ENCODE peak calls at places on chromosomes 4 and X, in four cellular contexts. R, D, K and I are unnamed samples. For H3K4me1, the result is how much of the 10 kb centered on the place peaks cover.

GRCh38 chrX:135436966-135437866 is 15.5 kb downstream of the SMIM10L2A start:
- DNase-seq in R (peak), D (no peak), K (no peak), I (no peak)

GRCh38 chr4:8115916-8116315 is 42.7 kb downstream of the ABLIM2 start:
- DNase-seq in R (no peak), D (no peak), K (no peak), I (no peak)

GRCh38 chr4:8905236-8905772 is 33.7 kb upstream of the HMX1 start:
- DNase-seq in R (no peak), D (no peak), K (no peak), I (no peak)

GRCh38 chr4:140884431-140885058 is 128.4 kb upstream of the TBC1D9 start:
- DNase-seq in R (no peak), D (peak), K (no peak), I (no peak)

GRCh38 chr4:19615086-19615689 is 636.5 kb upstream of the SLIT2 start:
- DNase-seq in R (no peak), D (no peak), K (no peak), I (no peak)

GRCh38 chr4:102759835-102760644 is 728 bp downstream of the MANBA start:
- DNase-seq in R (no peak), D (peak), K (no peak), I (no peak)

GRCh38 chr4:19807505-19807904 is 444.2 kb upstream of the SLIT2 start:
- DNase-seq in R (no peak), D (no peak), K (no peak), I (no peak)

GRCh38 chrX:74408310-74408709 is 13.0 kb upstream of the SLC16A2 start:
- DNase-seq in R (no peak), D (no peak), K (no peak), I (no peak)

GRCh38 chr4:10173754-10174749 is 57.5 kb upstream of the WDR1 start:
- DNase-seq in R (no peak), D (peak), K (peak), I (no peak)

GRCh38 chr4:182978152-182978827 is 61.1 kb upstream of the DCTD start:
- DNase-seq in R (no peak), D (no peak), K (no peak), I (no peak)

GRCh38 chrX:71992711-71993110 is 82.1 kb downstream of the NHSL2 start:
- DNase-seq in R (no peak), D (peak), K (no peak), I (no peak)

GRCh38 chr4:13344216-13344615 is 139.9 kb downstream of the RAB28 start:
- DNase-seq in R (no peak), D (no peak), K (no peak), I (no peak)

GRCh38 chrX:148385471-148385870 is 114.9 kb upstream of the AFF2 start:
- DNase-seq in R (no peak), D (no peak), K (no peak), I (no peak)

GRCh38 chr4:124290678-124291077 is 421.9 kb downstream of the ANKRD50 start:
- DNase-seq in R (no peak), D (no peak), K (no peak), I (no peak)

GRCh38 chrX:105331244-105331643 is 110.8 kb upstream of the TEX13A start:
- DNase-seq in R (no peak), D (no peak), K (no peak), I (no peak)

GRCh38 chrX:107894038-107894437 is 68.4 kb downstream of the MID2 start:
- DNase-seq in R (no peak), D (no peak), K (no peak), I (no peak)

GRCh38 chrX:150870059-150870458 is 28.4 kb downstream of the CD99L2 start:
- DNase-seq in R (no peak), D (no peak), K (no peak), I (no peak)

GRCh38 chrX:151736685-151737084 is 2.1 kb downstream of the CNGA2 start:
- DNase-seq in R (no peak), D (no peak), K (no peak), I (no peak)

GRCh38 chrX:130145123-130145522 is 20.5 kb downstream of the AIFM1 start:
- DNase-seq in R (no peak), D (no peak), K (no peak), I (no peak)

GRCh38 chr4:13907255-13907751 is 279.8 kb upstream of the BOD1L1 start:
- DNase-seq in R (no peak), D (no peak), K (no peak), I (no peak)

GRCh38 chrX:133085785-133086184 is 11.1 kb downstream of the USP26 start:
- DNase-seq in R (no peak), D (no peak), K (no peak), I (no peak)

GRCh38 chrX:81202413-81202794 is 502 bp downstream of the SH3BGRL start:
- DNase-seq in R (no peak), D (no peak), K (no peak), I (no peak)

GRCh38 chr4:165580379-165580905 is 201.6 kb downstream of the CPE start:
- DNase-seq in R (no peak), D (no peak), K (no peak), I (no peak)

GRCh38 chrX:10173331-10173900 is 16.6 kb downstream of the CLCN4 start:
- DNase-seq in R (no peak), D (peak), K (no peak), I (no peak)

GRCh38 chr4:80963051-80963450 is 67.5 kb upstream of the BMP3 start:
- DNase-seq in R (no peak), D (no peak), K (no peak), I (no peak)

GRCh38 chr4:76182463-76182862 is 31.2 kb downstream of the SCARB2 start:
- DNase-seq in R (no peak), D (no peak), K (no peak), I (no peak)

GRCh38 chr4:88352062-88352461 is 26.6 kb upstream of the HERC6 start:
- DNase-seq in R (no peak), D (no peak), K (no peak), I (no peak)

GRCh38 chrX:74232859-74233258 is 71.1 kb upstream of the ZCCHC13 start:
- DNase-seq in R (no peak), D (no peak), K (no peak), I (no peak)

DNA sequence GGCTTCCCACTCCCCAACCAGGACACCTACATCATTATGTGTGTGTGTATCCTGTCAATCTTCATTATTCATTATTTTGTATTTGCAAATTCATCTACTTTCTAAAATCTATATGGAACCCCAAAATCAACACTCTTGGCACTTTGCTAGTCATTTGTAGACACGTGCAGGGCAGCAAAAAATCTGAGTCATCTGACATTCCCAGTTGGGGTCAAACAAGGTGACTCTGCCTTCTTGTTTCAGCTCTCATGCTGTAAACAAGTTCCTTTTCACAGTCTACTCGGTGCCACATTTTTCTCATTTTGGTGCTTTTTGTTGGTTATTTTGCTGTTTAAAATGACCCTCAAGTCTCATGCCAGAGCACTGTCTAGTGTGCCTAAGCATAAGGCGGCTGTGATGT is 5.9 kb downstream of the MRFAP1L1 start:
- DNase-seq in R (no peak), D (no peak), K (no peak), I (no peak)
- H3K4me1 ChIP-seq in R (under half), D (under half), K (under half), I (under half)

DNA sequence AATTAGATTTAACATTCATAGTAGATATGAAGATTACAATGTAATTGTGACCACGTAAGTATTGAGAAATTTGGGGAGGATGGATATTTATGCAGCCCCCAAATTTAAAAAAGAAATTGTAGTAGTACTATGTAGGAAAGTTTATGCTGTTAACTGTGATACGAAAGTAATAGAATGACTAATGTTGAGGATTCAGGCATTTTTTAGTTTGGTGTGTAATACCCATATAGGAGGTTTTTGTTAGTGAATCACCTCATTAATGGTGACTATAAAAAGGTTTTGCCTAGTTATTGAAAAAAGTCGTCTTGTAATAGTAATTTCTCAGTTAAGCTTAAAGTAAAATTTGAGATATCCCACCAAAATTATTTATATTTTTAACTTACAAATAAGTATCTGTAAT is 67.2 kb downstream of the SMARCAD1 start:
- DNase-seq in R (no peak), D (no peak), K (no peak), I (no peak)
- H3K4me1 ChIP-seq in R (under half), D (under half), K (under half), I (under half)

GRCh38 chr4:178471994-178472393 is 1029.8 kb upstream of the AGA start:
- DNase-seq in R (no peak), D (no peak), K (no peak), I (no peak)
- H3K4me1 ChIP-seq in R (under half), D (under half), K (under half), I (under half)

GRCh38 chr4:6751611-6752485 is 30.7 kb upstream of the KIAA0232 start:
- DNase-seq in R (no peak), D (peak), K (peak), I (no peak)

GRCh38 chr4:6747690-6748068 is 31.7 kb downstream of the BLOC1S4 start:
- DNase-seq in R (no peak), D (peak), K (peak), I (no peak)

GRCh38 chr4:6748286-6748685 is 32.3 kb downstream of the BLOC1S4 start:
- DNase-seq in R (peak), D (no peak), K (peak), I (no peak)

GRCh38 chr4:6750302-6751221 is 32.0 kb upstream of the KIAA0232 start:
- DNase-seq in R (peak), D (no peak), K (peak), I (no peak)

GRCh38 chr4:6749340-6750171 is 33.0 kb upstream of the KIAA0232 start:
- DNase-seq in R (peak), D (peak), K (peak), I (no peak)
- H3K4me1 ChIP-seq in R (under half), D (half or more), K (under half), I (under half)

DNA sequence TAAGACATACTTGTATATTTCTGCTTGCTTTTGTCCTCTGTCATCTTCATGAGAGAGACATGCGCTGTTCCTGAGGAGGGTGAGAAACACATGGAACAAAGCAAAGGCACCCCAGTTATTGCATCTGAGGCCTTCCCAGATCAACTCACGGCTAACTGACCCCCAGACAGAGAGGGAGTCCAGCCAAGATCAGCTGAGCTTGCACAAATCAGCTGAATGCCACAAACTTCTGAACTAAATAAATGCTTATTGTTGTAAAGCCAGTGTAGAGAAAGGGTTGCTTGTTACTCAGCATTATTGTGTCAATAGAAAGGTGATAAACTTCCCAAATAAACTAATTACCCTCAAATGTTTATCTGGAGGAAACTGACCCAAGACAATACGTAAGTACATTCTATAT is 163.8 kb downstream of the BTC start:
- DNase-seq in R (no peak), D (no peak), K (no peak), I (no peak)
- H3K4me1 ChIP-seq in R (under half), D (under half), K (under half), I (under half)

GRCh38 chr4:41460641-41461040 is 77.3 kb upstream of the LIMCH1 start:
- DNase-seq in R (no peak), D (no peak), K (no peak), I (no peak)
- H3K4me1 ChIP-seq in R (under half), D (under half), K (under half), I (under half)

DNA sequence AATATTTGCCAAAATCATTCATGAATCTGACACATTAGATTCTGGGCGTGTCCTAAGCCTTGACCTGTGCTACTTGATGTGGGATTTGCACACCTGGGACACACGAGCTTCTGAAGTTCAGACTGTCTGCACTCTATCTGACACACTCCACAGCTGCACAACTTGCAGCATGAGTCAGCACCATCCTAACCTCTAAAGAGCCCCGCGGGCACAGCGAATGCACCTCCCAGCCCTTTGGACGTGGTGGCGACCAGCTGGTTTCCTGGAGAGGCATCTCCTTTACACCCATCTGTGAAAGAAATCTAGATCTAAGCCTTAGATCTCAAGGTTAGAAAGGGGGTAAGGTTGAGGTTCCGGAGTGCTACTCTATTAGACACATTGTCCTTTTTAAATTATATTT is 69.2 kb downstream of the SORBS2 start:
- DNase-seq in R (no peak), D (peak), K (no peak), I (no peak)
- H3K4me1 ChIP-seq in R (under half), D (half or more), K (under half), I (under half)

GRCh38 chr4:25861422-25861926 is 1.3 kb downstream of the SEL1L3 start:
- DNase-seq in R (no peak), D (no peak), K (no peak), I (no peak)

GRCh38 chr4:25862411-25863346 is at the start of gene SEL1L3:
- DNase-seq in R (peak), D (peak), K (peak), I (no peak)

GRCh38 chr4:25859429-25860148 is 3.2 kb downstream of the SEL1L3 start:
- DNase-seq in R (no peak), D (no peak), K (no peak), I (no peak)

GRCh38 chr4:25861951-25862410 is 807 bp downstream of the SEL1L3 start:
- DNase-seq in R (peak), D (peak), K (peak), I (no peak)

GRCh38 chr4:25860586-25861421 is 2.0 kb downstream of the SEL1L3 start:
- DNase-seq in R (no peak), D (no peak), K (peak), I (no peak)
- H3K4me1 ChIP-seq in R (half or more), D (under half), K (under half), I (under half)